ENCODE peak calls at places on chromosomes 6 and 20, in nine cellular contexts. U is heart left ventricle, J is fibroblast of lung, W is neuronal stem cell, D is H1, O is mucosa of descending colon, M is lower lobe of right lung, Y is Peyer's patch, F is hepatocyte. Z is an unnamed sample.
A peak's percentile ranks its signal among the peaks of the same experiment; 100 is the strongest.

GRCh38 chr6:5516036-5516435 is 254.7 kb downstream of the FARS2 start:
- DNase-seq in M (no peak), W (no peak), D (no peak), J (no peak), F (no peak), Y (no peak), O (no peak), U (no peak), Z (no peak)

GRCh38 chr20:47464380-47465101 is 37.1 kb upstream of the NCOA3 start:
- DNase-seq in U (peak; percentile 76), M (no peak), D (no peak), O (no peak), F (peak; percentile 93), Y (peak; percentile 58), J (peak; percentile 94), W (no peak), Z (peak; percentile 51)

GRCh38 chr6:78850621-78851020 is 16.7 kb upstream of the IRAK1BP1 start:
- DNase-seq in O (no peak), F (no peak), W (no peak), D (no peak), M (no peak), J (no peak), U (no peak), Y (no peak), Z (no peak)

GRCh38 chr6:168226832-168227434 is 92.6 kb downstream of the DACT2 start:
- DNase-seq in O (no peak), Y (peak; percentile 40), F (no peak), W (no peak), M (no peak), D (no peak), J (no peak), U (no peak), Z (no peak)

GRCh38 chr20:25220021-25220730 is 24.7 kb downstream of the ENTPD6 start:
- DNase-seq in D (no peak), Y (no peak), F (no peak), O (no peak), U (no peak), W (no peak), M (no peak), J (no peak), Z (peak; percentile 13)

GRCh38 chr6:121187200-121187832 is 147.0 kb downstream of the TBC1D32 start:
- DNase-seq in W (no peak), Y (no peak), O (no peak), U (no peak), D (no peak), F (no peak), J (no peak), M (no peak), Z (no peak)

GRCh38 chr20:20207291-20207690 is 155.0 kb downstream of the CFAP61 start:
- DNase-seq in W (no peak), O (no peak), U (no peak), F (no peak), D (no peak), M (no peak), J (no peak), Y (no peak), Z (no peak)

GRCh38 chr20:3995067-3995748 is 20.1 kb downstream of the RNF24 start:
- DNase-seq in W (no peak), F (no peak), Y (no peak), M (no peak), O (no peak), U (no peak), J (peak; percentile 79), D (no peak), Z (no peak)

GRCh38 chr6:147654103-147654845 is 145.8 kb downstream of the SAMD5 start:
- DNase-seq in O (no peak), D (no peak), W (no peak), M (no peak), Y (no peak), U (no peak), F (no peak), J (peak; percentile 45), Z (no peak)

DNA sequence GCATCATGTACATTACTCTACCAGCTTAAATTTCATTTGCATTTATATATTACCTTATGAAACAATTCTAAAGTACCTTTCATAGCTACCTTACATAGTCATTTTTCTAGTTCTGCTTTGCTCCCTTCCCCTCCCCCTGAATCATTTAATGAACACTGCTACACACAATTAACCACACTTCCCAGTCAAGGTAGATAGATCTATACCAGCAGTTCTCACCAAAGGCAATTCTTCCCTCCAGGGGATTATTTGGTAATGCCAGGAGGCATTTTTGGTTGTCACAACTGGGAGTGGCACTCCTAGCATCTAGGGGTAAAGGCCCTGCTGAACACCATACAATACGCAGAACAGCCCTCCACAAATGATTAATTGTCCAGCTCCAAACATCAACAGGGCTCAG is 143.9 kb upstream of the SHLD1 start:
- DNase-seq in J (no peak), W (no peak), M (no peak), F (no peak), Y (no peak), D (no peak), O (no peak), U (no peak), Z (no peak)
- H3K4me3 ChIP-seq in J (no peak overlapping the region), W (no peak overlapping the region), M (peak overlapping the region; percentile 73), F (no peak overlapping the region), Y (no peak overlapping the region), D (no peak overlapping the region), O (no peak overlapping the region), U (no peak overlapping the region), Z (no peak overlapping the region)

GRCh38 chr20:22387452-22387851 is 196.9 kb downstream of the FOXA2 start:
- DNase-seq in M (no peak), U (no peak), O (no peak), F (no peak), Y (no peak), W (no peak), D (no peak), J (no peak), Z (no peak)
- H3K4me1 ChIP-seq in M (no peaks in the 10 kb centered on the region), U (no peaks in the 10 kb centered on the region), O (peaks cover 5% of the 10 kb centered on the region), F (no peaks in the 10 kb centered on the region), Y (no peaks in the 10 kb centered on the region), W (no peaks in the 10 kb centered on the region), D (peaks cover 4% of the 10 kb centered on the region), J (no peaks in the 10 kb centered on the region), Z (no peaks in the 10 kb centered on the region)

GRCh38 chr6:24402697-24403500 is at the start of gene MRS2:
- DNase-seq in M (peak; percentile 94), D (peak; percentile 78), W (peak; percentile 41), Y (peak; percentile 95), O (peak; percentile 94), J (peak; percentile 74), U (peak; percentile 90), F (peak; percentile 94), Z (peak; percentile 76)

GRCh38 chr6:24401458-24401857 is 1.3 kb upstream of the MRS2 start:
- DNase-seq in M (no peak), Y (no peak), D (no peak), O (no peak), W (no peak), F (no peak), J (no peak), U (no peak), Z (no peak)

GRCh38 chr6:24403501-24403824 is 727 bp downstream of the MRS2 start:
- DNase-seq in U (no peak), W (no peak), J (no peak), D (no peak), M (no peak), F (no peak), Y (no peak), O (no peak), Z (no peak)

GRCh38 chr6:24408719-24409410 is 6.1 kb downstream of the MRS2 start:
- DNase-seq in J (no peak), M (no peak), O (no peak), D (no peak), W (no peak), U (no peak), F (no peak), Y (no peak), Z (no peak)

GRCh38 chr6:24405262-24405661 is 2.5 kb downstream of the MRS2 start:
- DNase-seq in O (no peak), W (no peak), Y (no peak), D (no peak), J (no peak), U (no peak), M (no peak), F (no peak), Z (no peak)
- H3K4me3 ChIP-seq in O (no peak overlapping the region), W (no peak overlapping the region), Y (no peak overlapping the region), D (peak overlapping the region; percentile 7), J (no peak overlapping the region), U (no peak overlapping the region), M (no peak overlapping the region), F (no peak overlapping the region), Z (no peak overlapping the region)

DNA sequence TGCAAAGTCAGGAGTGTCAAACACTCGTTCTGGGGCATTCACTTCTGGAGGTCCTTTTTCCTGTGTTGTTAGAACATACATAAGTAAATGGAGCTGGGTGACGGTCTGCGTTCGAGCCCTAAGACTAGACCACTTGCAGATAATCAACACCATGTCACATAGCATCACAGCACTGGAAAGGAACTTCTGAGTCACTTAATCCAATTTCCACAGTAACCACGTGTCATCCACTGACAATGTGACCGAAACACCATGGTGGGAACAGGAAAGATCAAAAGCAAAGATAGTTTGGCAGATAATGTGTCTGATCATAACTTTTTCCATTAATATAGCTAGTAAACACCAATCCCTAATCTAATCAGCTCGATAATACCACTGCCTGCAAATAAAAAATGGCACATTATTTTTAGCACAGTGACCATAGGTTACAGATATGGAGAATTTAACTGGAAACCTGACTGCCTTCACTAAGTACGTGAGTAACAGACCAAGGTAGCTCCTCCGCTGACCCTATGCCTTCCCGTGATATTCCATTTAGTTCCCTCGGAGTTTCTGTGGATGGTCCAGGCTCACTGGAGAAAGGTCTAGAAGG is 34.8 kb downstream of the WRNIP1 start:
- DNase-seq in J (no peak), D (no peak), W (no peak), O (no peak), F (no peak), Y (no peak), M (no peak), U (no peak), Z (no peak)
- H3K4me1 ChIP-seq in J (no peaks in the 10 kb centered on the region), D (no peaks in the 10 kb centered on the region), W (peaks cover 22% of the 10 kb centered on the region), O (no peaks in the 10 kb centered on the region), F (peaks cover 5% of the 10 kb centered on the region), Y (no peaks in the 10 kb centered on the region), M (peaks cover 28% of the 10 kb centered on the region), U (no peaks in the 10 kb centered on the region), Z (no peaks in the 10 kb centered on the region)

GRCh38 chr6:34673079-34673478 is 23.5 kb downstream of the ILRUN start:
- DNase-seq in J (no peak), F (no peak), Y (no peak), M (no peak), W (no peak), O (no peak), U (no peak), D (no peak), Z (no peak)
- H3K4me3 ChIP-seq in J (no peak overlapping the region), F (no peak overlapping the region), Y (no peak overlapping the region), M (no peak overlapping the region), W (no peak overlapping the region), O (no peak overlapping the region), U (no peak overlapping the region), D (no peak overlapping the region), Z (no peak overlapping the region)